ENCODE peak calls at places on chromosomes 12 and 14, in ten cellular contexts. C is esophagus squamous epithelium; F is tibial artery; A is CD4-positive, CD25-positive, alpha-beta regulatory T cell; L is neuronal stem cell; H is colonic mucosa; V is naive thymus-derived CD4-positive, alpha-beta T cell; J is mammary epithelial cell; O is CD4-positive, alpha-beta memory T cell; U is CD8-positive, alpha-beta T cell. Y is an unnamed sample.

GRCh38 chr14:90641111-90642010 is 174.9 kb downstream of the TTC7B start:
- DNase-seq in L (peak; percentile 47), F (no peak), A (no peak), V (no peak), H (no peak), J (no peak), O (no peak), C (no peak), U (no peak), Y (no peak)

GRCh38 chr14:99073401-99073800 is 198.6 kb downstream of the BCL11B start:
- DNase-seq in U (no peak), A (no peak), L (no peak), J (no peak), O (no peak), F (no peak), V (no peak), H (no peak), C (no peak), Y (no peak)

GRCh38 chr12:111971800-111972199 is 41.2 kb downstream of the TMEM116 start:
- DNase-seq in J (peak; percentile 19), L (no peak), U (no peak), A (no peak), F (no peak), V (no peak), C (no peak), H (no peak), O (no peak), Y (no peak)

GRCh38 chr12:65998536-65999530 is 131.7 kb downstream of the LLPH start:
- DNase-seq in H (no peak), O (no peak), J (peak; percentile 12), L (no peak), V (no peak), F (no peak), U (no peak), A (no peak), C (no peak), Y (no peak)

GRCh38 chr14:104590240-104590965 is 10.8 kb downstream of the C14orf180 start:
- DNase-seq in O (no peak), H (no peak), U (no peak), A (no peak), F (no peak), V (no peak), L (no peak), J (no peak), C (no peak), Y (no peak)

GRCh38 chr12:103673891-103674375 is 86.9 kb downstream of the STAB2 start:
- DNase-seq in C (no peak), O (no peak), A (no peak), U (no peak), J (no peak), F (no peak), H (peak; percentile 50), V (no peak), L (no peak), Y (no peak)

GRCh38 chr14:74244115-74244514 is 4.9 kb downstream of the VSX2 start:
- DNase-seq in C (no peak), L (no peak), F (no peak), V (no peak), A (no peak), J (no peak), H (no peak), U (no peak), O (no peak), Y (no peak)

GRCh38 chr14:35858521-35859209 is 32.5 kb downstream of the BRMS1L start:
- DNase-seq in J (peak; percentile 87), F (no peak), C (no peak), H (no peak), U (no peak), O (no peak), A (no peak), V (no peak), L (no peak), Y (no peak)

GRCh38 chr12:107091381-107091780 is 2.0 kb downstream of the CRY1 start:
- DNase-seq in J (peak; percentile 65), H (no peak), V (no peak), L (no peak), F (no peak), U (no peak), A (no peak), O (no peak), C (no peak), Y (no peak)

GRCh38 chr14:73253323-73253610 is 16.0 kb downstream of the PAPLN start:
- DNase-seq in A (no peak), H (no peak), C (no peak), F (no peak), U (no peak), O (no peak), V (no peak), J (no peak), L (no peak), Y (no peak)

GRCh38 chr14:22226381-22226780 is 362.6 kb downstream of the DAD1 start:
- DNase-seq in J (peak; percentile 35), H (no peak), O (peak; percentile 43), U (peak; percentile 0), V (peak; percentile 28), A (peak; percentile 61), F (no peak), C (no peak), L (no peak), Y (no peak)

GRCh38 chr12:75478395-75478794 is 2.2 kb upstream of the GLIPR1 start:
- DNase-seq in H (no peak), L (no peak), O (peak; percentile 77), V (peak; percentile 76), F (no peak), J (peak; percentile 20), A (peak; percentile 51), C (no peak), U (no peak), Y (no peak)

GRCh38 chr14:99728231-99728920 is 44.3 kb downstream of the CYP46A1 start:
- DNase-seq in U (no peak), V (no peak), H (peak; percentile 14), L (no peak), C (no peak), J (no peak), O (no peak), A (no peak), F (peak; percentile 62), Y (no peak)

GRCh38 chr14:79306546-79306945 is 904.8 kb downstream of the DIO2 start:
- DNase-seq in C (no peak), A (no peak), U (no peak), H (no peak), V (no peak), O (no peak), J (no peak), L (no peak), F (no peak), Y (no peak)

GRCh38 chr14:75049731-75050201 is 1.5 kb downstream of the MLH3 start:
- DNase-seq in U (no peak), F (no peak), H (no peak), O (no peak), A (no peak), L (no peak), V (no peak), J (no peak), C (no peak), Y (no peak)

DNA sequence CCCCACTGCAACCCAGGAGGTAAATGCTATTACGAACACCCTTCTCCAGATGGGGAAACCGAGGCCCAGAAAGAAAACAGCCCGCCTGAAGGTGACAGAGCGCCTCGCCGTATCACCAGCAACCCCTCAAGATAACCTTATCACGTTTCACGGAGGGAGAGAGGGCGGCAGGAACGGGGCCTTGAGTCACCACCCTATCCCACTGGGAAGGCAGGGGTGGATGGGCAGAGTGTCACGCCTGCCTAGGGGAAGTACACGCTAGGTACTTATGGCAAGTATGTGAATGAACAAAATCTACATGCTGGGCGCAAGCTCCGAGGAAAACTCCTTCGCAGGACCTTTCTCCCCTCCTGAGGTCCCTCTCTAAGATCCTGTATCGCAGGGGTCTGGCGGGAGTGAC is 17.8 kb downstream of the NCOR2 start:
- DNase-seq in V (no peak), H (no peak), U (no peak), C (no peak), O (no peak), A (no peak), F (no peak), J (no peak), L (no peak), Y (no peak)
- H3K4me1 ChIP-seq in V (peaks cover 49% of the 10 kb centered on the region), H (peaks cover 10% of the 10 kb centered on the region), U (peaks cover 59% of the 10 kb centered on the region), C (peaks cover 89% of the 10 kb centered on the region), O (peaks cover 78% of the 10 kb centered on the region), A (peaks cover 53% of the 10 kb centered on the region), F (peaks cover 51% of the 10 kb centered on the region), J (peaks cover 12% of the 10 kb centered on the region), L (peaks cover 16% of the 10 kb centered on the region), Y (peaks cover 39% of the 10 kb centered on the region)

GRCh38 chr12:3775385-3776035 is 22.6 kb upstream of the CRACR2A start:
- DNase-seq in F (no peak), A (no peak), J (no peak), C (no peak), O (no peak), L (no peak), U (no peak), H (no peak), V (no peak), Y (no peak)
- H3K9me3 ChIP-seq in F (no peaks in the 10 kb centered on the region), A (no peaks in the 10 kb centered on the region), J (peaks cover 2% of the 10 kb centered on the region), C (no peaks in the 10 kb centered on the region), O (no peaks in the 10 kb centered on the region), L (peaks cover 13% of the 10 kb centered on the region), U (no peaks in the 10 kb centered on the region), H (no peaks in the 10 kb centered on the region), V (no peaks in the 10 kb centered on the region), Y (no peaks in the 10 kb centered on the region)

DNA sequence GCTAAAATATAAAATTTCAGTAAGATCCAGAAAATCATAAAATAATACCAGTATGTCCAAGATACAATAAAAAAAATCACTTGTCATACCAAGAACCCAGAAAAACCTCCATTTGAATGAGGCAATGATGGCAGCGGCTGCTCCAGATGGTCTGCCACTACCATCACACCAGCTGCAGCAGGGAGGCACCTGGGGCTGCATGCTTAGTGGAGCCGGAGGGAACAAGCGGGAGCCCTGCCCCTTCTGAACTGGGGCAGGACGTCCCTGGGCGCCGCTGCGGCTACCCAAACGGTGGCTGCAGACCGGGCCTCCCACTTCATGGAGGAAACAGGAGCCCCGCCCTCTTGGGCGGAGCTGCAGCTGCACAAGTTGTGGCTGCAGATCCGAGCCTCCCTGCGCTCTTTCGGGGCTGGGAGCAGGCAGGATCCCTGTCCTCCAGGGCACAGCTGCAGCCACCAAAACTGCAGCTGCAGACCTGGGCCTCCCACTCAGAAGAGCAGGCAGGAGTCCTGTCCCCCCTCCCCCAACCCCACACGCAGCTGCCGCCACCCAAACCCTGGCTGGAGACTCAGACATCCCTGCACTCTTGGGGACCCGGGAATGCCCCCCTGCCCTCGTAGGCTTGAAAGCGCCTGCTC is 36.1 kb upstream of the OR5AU1 start:
- DNase-seq in F (peak; percentile 76), C (peak; percentile 18), A (peak; percentile 87), O (peak; percentile 70), V (peak; percentile 57), H (peak; percentile 81), J (peak; percentile 45), L (peak; percentile 39), U (peak; percentile 29), Y (peak; percentile 95)
- H3K4me3 ChIP-seq in F (peak overlapping the region; percentile 32), C (peak overlapping the region; percentile 27), A (peak overlapping the region; percentile 53), O (peak overlapping the region; percentile 40), V (peak overlapping the region; percentile 65), H (peak overlapping the region; percentile 21), J (no peak overlapping the region), L (peak overlapping the region; percentile 43), U (peak overlapping the region; percentile 65), Y (peak overlapping the region; percentile 52)

DNA sequence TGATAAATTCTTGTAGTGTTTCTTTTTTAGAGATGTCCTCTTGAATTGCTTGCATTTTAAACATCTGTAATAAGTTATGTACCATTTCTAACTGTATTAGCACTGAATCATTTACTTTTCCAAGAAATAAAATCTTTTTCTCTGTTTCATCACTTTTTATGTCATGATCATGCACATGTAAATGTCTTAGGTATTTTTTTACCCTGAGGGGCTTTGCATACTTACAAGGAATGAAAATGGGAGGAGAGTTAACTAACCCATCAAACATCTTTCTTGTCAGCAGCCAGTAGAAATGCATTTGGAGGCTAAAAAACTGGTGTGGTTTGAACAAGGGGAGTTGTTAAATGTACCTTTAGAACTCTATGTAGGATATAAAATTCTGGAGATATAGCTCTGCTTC is 1080.3 kb downstream of the GALC start:
- DNase-seq in F (no peak), H (no peak), O (no peak), J (no peak), L (no peak), A (no peak), V (no peak), C (no peak), U (no peak), Y (no peak)
- H3K4me1 ChIP-seq in F (no peaks in the 10 kb centered on the region), H (no peaks in the 10 kb centered on the region), O (no peaks in the 10 kb centered on the region), J (no peaks in the 10 kb centered on the region), L (no peaks in the 10 kb centered on the region), A (no peaks in the 10 kb centered on the region), V (no peaks in the 10 kb centered on the region), C (no peaks in the 10 kb centered on the region), U (no peaks in the 10 kb centered on the region), Y (no peaks in the 10 kb centered on the region)

Y was measured in BE2C.